ENCODE peak calls at places on chromosomes 7 and 10, in eight cellular contexts. P is esophagus muscularis mucosa, X is HCT116, A is stomach, Z is GM23338, H is Panc1, G is SK-N-SH, C is spleen. N is an unnamed sample.

GRCh38 chr7:36278767-36279171 is 110.9 kb upstream of the ANLN start:
- DNase-seq in P (peak; percentile 57), X (no peak), A (no peak), Z (peak; percentile 68), H (no peak), G (peak; percentile 67), C (no peak), N (peak; percentile 93)

GRCh38 chr7:30114536-30115258 is 20.1 kb upstream of the MTURN start:
- DNase-seq in P (no peak), X (no peak), A (no peak), Z (no peak), H (no peak), G (no peak), C (no peak), N (no peak)

GRCh38 chr7:70076325-70076724 is 478.1 kb downstream of the AUTS2 start:
- DNase-seq in P (no peak), X (no peak), A (no peak), Z (no peak), H (no peak), G (no peak), C (no peak), N (no peak)

GRCh38 chr10:61918989-61919388 is 17.5 kb downstream of the ARID5B start:
- DNase-seq in P (no peak), X (no peak), A (no peak), Z (no peak), H (no peak), G (no peak), C (no peak), N (no peak)

GRCh38 chr7:80277434-80278427 is 143.1 kb downstream of the GNAI1 start:
- DNase-seq in P (no peak), X (peak; percentile 92), A (no peak), Z (peak; percentile 11), H (no peak), G (no peak), C (no peak), N (no peak)

GRCh38 chr7:132424821-132425739 is 151.2 kb downstream of the PLXNA4 start:
- DNase-seq in P (no peak), X (no peak), A (no peak), Z (peak; percentile 67), H (no peak), G (no peak), C (peak; percentile 63), N (no peak)

GRCh38 chr10:71285180-71285545 is 33.9 kb upstream of the SLC29A3 start:
- DNase-seq in P (no peak), X (no peak), A (peak; percentile 44), Z (peak; percentile 86), H (peak; percentile 24), G (peak; percentile 85), C (no peak), N (no peak)

GRCh38 chr7:108460964-108461363 is 4.7 kb upstream of the NRCAM start:
- DNase-seq in P (no peak), X (no peak), A (no peak), Z (no peak), H (no peak), G (no peak), C (no peak), N (no peak)

GRCh38 chr10:20998036-20998435 is 100.9 kb upstream of the NEBL start:
- DNase-seq in P (no peak), X (no peak), A (no peak), Z (no peak), H (no peak), G (no peak), C (no peak), N (no peak)

GRCh38 chr10:92848037-92848440 is 281 bp upstream of the EXOC6 start:
- DNase-seq in P (no peak), X (no peak), A (no peak), Z (no peak), H (no peak), G (no peak), C (no peak), N (no peak)

GRCh38 chr10:72058347-72058898 is 29.9 kb downstream of the SPOCK2 start:
- DNase-seq in P (no peak), X (no peak), A (no peak), Z (no peak), H (no peak), G (no peak), C (no peak), N (no peak)

GRCh38 chr10:11527068-11527467 is 84.4 kb downstream of the USP6NL start:
- DNase-seq in P (no peak), X (no peak), A (no peak), Z (no peak), H (no peak), G (no peak), C (no peak), N (no peak)

GRCh38 chr7:43482679-43483252 is 100.1 kb upstream of the STK17A start:
- DNase-seq in P (peak; percentile 55), X (no peak), A (no peak), Z (no peak), H (no peak), G (no peak), C (no peak), N (no peak)
- TF ChIP-seq POLR2AphosphoS5 in P (no peak), X (no peak), A (no peak), Z (no peak), H (no peak), G (no peak), C (no peak), N (no peak)

DNA sequence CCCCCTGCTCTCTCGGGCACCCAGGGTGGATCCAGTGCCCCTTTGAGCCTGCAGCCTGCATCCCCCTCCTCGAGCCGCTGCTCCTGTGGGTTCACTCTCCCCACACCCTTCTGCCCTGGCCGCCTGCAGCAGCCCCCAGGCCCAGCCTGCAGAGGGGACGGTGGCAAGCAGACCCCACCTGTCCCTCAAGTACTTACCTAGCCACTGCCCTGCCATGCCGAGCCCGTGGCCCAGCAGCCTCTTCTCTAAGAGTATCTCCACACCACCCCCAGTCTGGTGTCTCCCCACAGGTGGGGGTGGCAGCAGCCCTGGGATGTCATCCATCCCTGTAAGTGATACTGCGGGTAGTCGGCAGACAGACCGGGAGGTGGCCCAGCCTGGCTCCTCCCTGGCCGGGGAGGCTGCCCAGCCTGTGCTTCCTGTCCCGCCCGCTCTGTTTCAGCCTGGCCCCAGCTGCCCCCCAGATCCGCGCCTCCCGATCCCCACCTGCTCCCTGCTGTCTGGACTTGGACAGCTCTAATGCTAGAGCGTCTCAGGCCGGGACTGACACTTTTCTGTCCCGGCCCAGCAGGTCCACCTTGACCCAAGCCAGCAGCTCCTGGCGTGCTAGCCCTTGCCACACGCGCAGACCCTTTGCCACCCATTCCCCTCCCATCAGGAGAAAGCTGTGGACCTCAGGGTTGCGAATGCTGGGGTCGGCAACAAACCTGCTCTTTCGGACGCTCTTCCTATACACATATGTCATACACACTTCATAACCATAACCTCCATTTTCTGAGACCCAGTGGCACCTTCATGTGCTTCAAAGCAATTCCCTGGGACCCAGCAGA is 25.0 kb downstream of the YKT6 start:
- DNase-seq in P (no peak), X (no peak), A (no peak), Z (no peak), H (no peak), G (peak; percentile 49), C (peak; percentile 52), N (no peak)
- H3K4me3 ChIP-seq in P (no peak overlapping the region), X (no peak overlapping the region), A (no peak overlapping the region), Z (no peak overlapping the region), H (no peak overlapping the region), G (no peak overlapping the region), C (no peak overlapping the region), N (no peak overlapping the region)

DNA sequence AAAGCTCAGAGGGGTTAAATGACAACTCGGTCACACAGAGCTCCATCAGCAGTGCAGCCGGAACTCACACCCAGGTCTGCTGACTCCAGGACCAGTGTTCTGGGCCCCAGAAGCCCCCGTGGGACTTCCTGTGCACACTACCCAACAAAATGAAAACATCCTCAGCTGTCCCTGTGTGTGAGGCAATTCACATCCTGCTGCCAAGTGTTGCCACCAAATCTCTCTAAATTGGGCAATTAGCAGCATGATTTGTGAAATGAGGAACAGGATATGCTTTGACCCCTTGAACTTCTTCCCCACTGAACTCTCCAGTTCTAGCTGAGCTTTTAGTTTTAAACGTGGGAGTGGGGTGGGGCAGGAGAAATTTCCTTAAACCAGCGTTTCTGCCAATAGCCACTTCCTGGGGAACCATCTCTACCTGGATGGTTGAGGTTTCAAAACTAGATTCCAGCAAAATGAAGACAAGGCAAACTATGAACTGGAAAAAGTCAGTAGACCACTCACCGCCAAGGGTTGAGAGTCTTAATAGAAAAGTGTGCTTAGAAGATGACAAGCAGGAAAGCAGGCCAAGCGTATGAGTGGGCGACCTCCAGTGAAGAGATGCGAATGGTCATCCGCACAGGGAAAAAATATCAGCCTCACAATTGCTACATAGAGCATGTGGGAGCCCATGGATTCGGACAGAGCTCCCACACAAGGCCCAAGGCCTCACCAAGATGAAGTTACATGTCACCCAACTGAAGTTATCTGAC is 51.9 kb upstream of the CHST15 start:
- DNase-seq in P (no peak), X (no peak), A (peak; percentile 34), Z (no peak), H (no peak), G (no peak), C (peak; percentile 92), N (peak; percentile 85)
- TF ChIP-seq POLR2AphosphoS5 in P (peak; percentile 77), X (no peak), A (peak; percentile 68), Z (no peak), H (no peak), G (no peak), C (no peak), N (peak; percentile 67)

DNA sequence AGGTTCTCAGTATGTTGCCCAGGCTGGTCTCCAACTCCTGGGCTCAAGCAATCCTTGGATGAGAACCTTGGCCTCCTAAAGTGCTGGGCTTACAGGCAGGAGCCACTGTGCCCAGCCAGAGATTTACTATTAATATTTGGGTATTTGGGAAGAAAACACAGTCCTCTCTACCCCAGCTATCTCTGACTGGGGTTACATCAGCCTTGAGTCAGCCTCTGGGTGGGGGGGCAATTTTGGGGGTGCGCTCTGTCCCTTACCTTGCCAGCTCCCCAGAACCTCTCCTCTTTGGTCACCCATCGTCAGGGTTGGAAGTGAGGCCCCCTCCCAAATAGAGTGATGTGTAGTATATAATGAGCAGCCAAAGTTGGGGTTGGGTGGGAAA is 1.8 kb downstream of the MLXIPL start:
- DNase-seq in P (no peak), X (no peak), A (no peak), Z (no peak), H (no peak), G (no peak), C (no peak), N (no peak)
- H3K4me3 ChIP-seq in P (peak overlapping the region; percentile 57), X (peak overlapping the region; percentile 77), A (peak overlapping the region; percentile 53), Z (peak overlapping the region; percentile 83), H (no peak overlapping the region), G (no peak overlapping the region), C (no peak overlapping the region), N (peak overlapping the region; percentile 44)

GRCh38 chr10:78476156-78476555 is 442.5 kb downstream of the RPS24 start:
- DNase-seq in P (peak; percentile 91), X (no peak), A (no peak), Z (no peak), H (no peak), G (no peak), C (no peak), N (no peak)

GRCh38 chr10:78478919-78479318 is 445.3 kb downstream of the RPS24 start:
- DNase-seq in P (peak; percentile 91), X (no peak), A (no peak), Z (no peak), H (no peak), G (no peak), C (no peak), N (no peak)

GRCh38 chr10:78479467-78479866 is 445.8 kb downstream of the RPS24 start:
- DNase-seq in P (peak; percentile 68), X (no peak), A (no peak), Z (no peak), H (no peak), G (no peak), C (no peak), N (no peak)

GRCh38 chr10:78481842-78482241 is 448.2 kb downstream of the RPS24 start:
- DNase-seq in P (no peak), X (no peak), A (no peak), Z (no peak), H (no peak), G (no peak), C (no peak), N (no peak)
- TF ChIP-seq POLR2AphosphoS5 in P (no peak), X (no peak), A (no peak), Z (no peak), H (no peak), G (no peak), C (no peak), N (no peak)